ENCODE peak calls at places on chromosomes 16 and 17, in ten cellular contexts. W is T-cell, E is ACHN, I is fibroblast of lung, Z is fibroblast of the conjunctiva, F is NAMALWA, G is T-helper 17 cell, H is T follicular helper cell, U is NB4, L is T-helper 1 cell. O is an unnamed sample.

GRCh38 chr17:67680445-67681224 is 37.1 kb upstream of the NOL11 start:
- DNase-seq in W (no peak), E (no peak), I (no peak), Z (no peak), F (no peak), G (no peak), H (no peak), U (no peak), L (no peak), O (no peak)

GRCh38 chr17:71726320-71726719 is 394.5 kb upstream of the SOX9 start:
- DNase-seq in W (no peak), E (no peak), I (peak; percentile 3), Z (no peak), F (no peak), G (no peak), H (no peak), U (no peak), L (no peak), O (no peak)

GRCh38 chr16:16111639-16112038 is 111.7 kb downstream of the ABCC6 start:
- DNase-seq in W (no peak), E (no peak), I (no peak), Z (no peak), F (no peak), G (no peak), H (no peak), U (no peak), L (no peak), O (no peak)

GRCh38 chr17:78432226-78432894 is 53.9 kb downstream of the PGS1 start:
- DNase-seq in W (no peak), E (no peak), I (no peak), Z (no peak), F (no peak), G (no peak), H (no peak), U (no peak), L (no peak), O (peak; percentile 88)

GRCh38 chr16:84308120-84308519 is 13.4 kb downstream of the WFDC1 start:
- DNase-seq in W (no peak), E (peak; percentile 66), I (no peak), Z (no peak), F (peak; percentile 58), G (no peak), H (no peak), U (peak; percentile 83), L (no peak), O (no peak)

GRCh38 chr16:24953721-24954120 is 61.4 kb downstream of the ARHGAP17 start:
- DNase-seq in W (no peak), E (no peak), I (no peak), Z (no peak), F (no peak), G (no peak), H (no peak), U (no peak), L (no peak), O (no peak)

GRCh38 chr17:39194089-39194984 is 3.1 kb downstream of the CACNB1 start:
- DNase-seq in W (no peak), E (no peak), I (peak; percentile 69), Z (no peak), F (no peak), G (no peak), H (no peak), U (peak; percentile 62), L (no peak), O (peak; percentile 79)

GRCh38 chr17:39090832-39091622 is 60.4 kb downstream of the PLXDC1 start:
- DNase-seq in W (no peak), E (no peak), I (no peak), Z (no peak), F (no peak), G (no peak), H (no peak), U (no peak), L (no peak), O (no peak)

GRCh38 chr16:80015566-80015965 is 415.0 kb upstream of the MAF start:
- DNase-seq in W (no peak), E (no peak), I (peak; percentile 57), Z (no peak), F (no peak), G (no peak), H (no peak), U (no peak), L (no peak), O (no peak)

GRCh38 chr16:79901522-79901921 is 301.0 kb upstream of the MAF start:
- DNase-seq in W (no peak), E (no peak), I (no peak), Z (no peak), F (no peak), G (no peak), H (no peak), U (no peak), L (no peak), O (no peak)

GRCh38 chr17:39147221-39148185 is 3.9 kb downstream of the PLXDC1 start:
- DNase-seq in W (no peak), E (no peak), I (no peak), Z (no peak), F (no peak), G (no peak), H (no peak), U (peak; percentile 50), L (no peak), O (no peak)

GRCh38 chr17:339193-340061 is 13.2 kb downstream of the RPH3AL start:
- DNase-seq in W (no peak), E (no peak), I (no peak), Z (no peak), F (no peak), G (no peak), H (no peak), U (no peak), L (no peak), O (no peak)

GRCh38 chr16:82880361-82880760 is 253.6 kb downstream of the CDH13 start:
- DNase-seq in W (no peak), E (no peak), I (no peak), Z (no peak), F (no peak), G (no peak), H (no peak), U (no peak), L (no peak), O (no peak)

GRCh38 chr17:44362964-44363612 is 565 bp downstream of the FAM171A2 start:
- DNase-seq in W (peak; percentile 16), E (peak; percentile 22), I (no peak), Z (no peak), F (no peak), G (no peak), H (no peak), U (peak; percentile 37), L (no peak), O (no peak)

GRCh38 chr17:16877102-16877501 is 94.8 kb downstream of the TNFRSF13B start:
- DNase-seq in W (no peak), E (no peak), I (no peak), Z (no peak), F (no peak), G (no peak), H (no peak), U (no peak), L (no peak), O (no peak)

GRCh38 chr16:89764711-89765201 is 43.4 kb downstream of the ZNF276 start:
- DNase-seq in W (peak; percentile 54), E (no peak), I (no peak), Z (no peak), F (peak; percentile 93), G (no peak), H (no peak), U (peak; percentile 98), L (peak; percentile 19), O (no peak)

GRCh38 chr16:75251280-75252048 is at the start of gene BCAR1:
- DNase-seq in W (no peak), E (peak; percentile 93), I (peak; percentile 90), Z (peak; percentile 76), F (peak; percentile 68), G (no peak), H (no peak), U (peak; percentile 80), L (no peak), O (peak; percentile 91)

GRCh38 chr16:76768316-76768715 is 422.7 kb upstream of the MON1B start:
- DNase-seq in W (no peak), E (no peak), I (no peak), Z (no peak), F (no peak), G (no peak), H (no peak), U (no peak), L (no peak), O (no peak)

GRCh38 chr17:82862758-82863645 is 23.2 kb upstream of the ZNF750 start:
- DNase-seq in W (no peak), E (no peak), I (no peak), Z (no peak), F (no peak), G (no peak), H (no peak), U (no peak), L (no peak), O (no peak)

GRCh38 chr17:19260958-19261357 is 23.8 kb downstream of the EPN2 start:
- DNase-seq in W (no peak), E (no peak), I (no peak), Z (no peak), F (no peak), G (no peak), H (no peak), U (peak; percentile 33), L (no peak), O (no peak)

GRCh38 chr16:85192736-85193493 is 80.6 kb upstream of the CIBAR2 start:
- DNase-seq in W (no peak), E (no peak), I (peak; percentile 58), Z (no peak), F (no peak), G (no peak), H (no peak), U (no peak), L (no peak), O (no peak)

GRCh38 chr17:74201250-74201649 is 2.2 kb upstream of the RPL38 start:
- DNase-seq in W (no peak), E (no peak), I (no peak), Z (no peak), F (no peak), G (no peak), H (no peak), U (no peak), L (no peak), O (no peak)

GRCh38 chr17:39563476-39563875 is 44.2 kb downstream of the NEUROD2 start:
- DNase-seq in W (no peak), E (no peak), I (peak; percentile 23), Z (no peak), F (no peak), G (no peak), H (no peak), U (no peak), L (no peak), O (peak; percentile 62)

GRCh38 chr17:48392836-48393235 is 37.2 kb downstream of the SKAP1 start:
- DNase-seq in W (no peak), E (no peak), I (no peak), Z (no peak), F (no peak), G (no peak), H (no peak), U (no peak), L (no peak), O (no peak)

GRCh38 chr17:10790491-10791401 is 13.2 kb downstream of the TMEM238L start:
- DNase-seq in W (no peak), E (no peak), I (no peak), Z (no peak), F (no peak), G (no peak), H (no peak), U (no peak), L (no peak), O (no peak)

GRCh38 chr16:31135535-31136286 is at the start of gene PRSS8:
- DNase-seq in W (no peak), E (peak; percentile 46), I (no peak), Z (no peak), F (no peak), G (no peak), H (no peak), U (no peak), L (no peak), O (no peak)

GRCh38 chr16:10180771-10181163 is 1.5 kb downstream of the GRIN2A start:
- DNase-seq in W (peak; percentile 4), E (peak; percentile 35), I (peak; percentile 20), Z (no peak), F (peak; percentile 54), G (no peak), H (no peak), U (no peak), L (no peak), O (peak; percentile 53)

GRCh38 chr17:48492401-48493298 is 38.2 kb downstream of the HOXB1 start:
- DNase-seq in W (peak; percentile 70), E (peak; percentile 65), I (peak; percentile 82), Z (no peak), F (no peak), G (peak; percentile 63), H (peak; percentile 57), U (no peak), L (peak; percentile 55), O (no peak)